ENCODE peak calls at places on chromosomes 4 and X, in ten cellular contexts. R, M, G, F, J, Y, Z, S, W and A are unnamed samples.

GRCh38 chr4:82432596-82432995 is 2.2 kb downstream of the ENOPH1 start:
- DNase-seq in J (no peak), F (no peak), W (no peak), G (no peak), Z (no peak), S (no peak), Y (no peak), R (no peak), M (no peak), A (no peak)

GRCh38 chr4:101790521-101791188 is at the start of gene BANK1:
- DNase-seq in S (peak; percentile 84), F (peak; percentile 19), J (peak; percentile 72), G (no peak), W (peak; percentile 1), R (peak; percentile 2), M (no peak), Y (peak; percentile 77), Z (peak; percentile 8), A (no peak)

GRCh38 chr4:69995526-69996016 is at the start of gene STATH:
- DNase-seq in J (no peak), Z (peak; percentile 71), M (no peak), R (no peak), S (no peak), W (no peak), Y (no peak), G (no peak), F (no peak), A (peak; percentile 28)

GRCh38 chrX:23394421-23394820 is 59.8 kb downstream of the PTCHD1 start:
- DNase-seq in G (no peak), M (no peak), R (no peak), W (no peak), S (no peak), J (no peak), Y (no peak), Z (no peak), F (no peak), A (peak; percentile 50)

GRCh38 chr4:182475539-182475938 is 232.3 kb downstream of the TENM3 start:
- DNase-seq in M (no peak), J (no peak), Y (no peak), R (no peak), S (no peak), W (no peak), G (no peak), F (no peak), Z (peak; percentile 8), A (no peak)

GRCh38 chrX:8845060-8845459 is 43.9 kb upstream of the FAM9A start:
- DNase-seq in G (peak; percentile 59), R (peak; percentile 80), J (no peak), Z (no peak), Y (no peak), W (no peak), S (no peak), F (no peak), M (no peak), A (peak; percentile 36)

GRCh38 chr4:96698891-96699290 is 859.0 kb downstream of the PDHA2 start:
- DNase-seq in Z (no peak), R (no peak), F (no peak), G (no peak), W (no peak), J (no peak), Y (no peak), M (no peak), S (no peak), A (no peak)

GRCh38 chr4:76342803-76343202 is 36.3 kb downstream of the STBD1 start:
- DNase-seq in R (no peak), Y (no peak), Z (no peak), J (no peak), W (no peak), S (no peak), F (no peak), G (no peak), M (no peak), A (no peak)

GRCh38 chr4:146432065-146432464 is 89.7 kb downstream of the SLC10A7 start:
- DNase-seq in M (no peak), G (no peak), Y (no peak), S (no peak), Z (no peak), J (no peak), F (no peak), R (no peak), W (no peak), A (no peak)

GRCh38 chrX:24173115-24173847 is 23.8 kb downstream of the ZFX start:
- DNase-seq in Z (no peak), F (no peak), S (no peak), R (no peak), W (no peak), G (no peak), M (no peak), Y (no peak), J (no peak), A (no peak)

GRCh38 chrX:36445576-36445975 is 526.0 kb downstream of the CFAP47 start:
- DNase-seq in F (no peak), G (no peak), W (no peak), Z (no peak), Y (no peak), S (no peak), R (no peak), M (no peak), J (no peak), A (no peak)

GRCh38 chr4:81214518-81215218 is 354 bp downstream of the PRKG2 start:
- DNase-seq in W (no peak), F (no peak), G (no peak), M (no peak), Y (peak; percentile 68), S (peak; percentile 85), Z (no peak), R (peak; percentile 25), J (no peak), A (no peak)

GRCh38 chr4:41160010-41160789 is 54.1 kb downstream of the APBB2 start:
- DNase-seq in Y (no peak), M (no peak), J (no peak), Z (peak; percentile 97), R (peak; percentile 96), W (no peak), S (no peak), G (no peak), F (peak; percentile 100), A (peak; percentile 99)

GRCh38 chrX:31508338-31508737 is 436.5 kb upstream of the FTHL17 start:
- DNase-seq in R (peak; percentile 60), Y (no peak), S (no peak), F (peak; percentile 16), M (no peak), Z (no peak), G (no peak), J (no peak), W (no peak), A (peak; percentile 27)

GRCh38 chr4:109218288-109218687 is 84.2 kb downstream of the COL25A1 start:
- DNase-seq in J (no peak), R (no peak), F (no peak), S (no peak), W (no peak), M (no peak), G (no peak), Y (no peak), Z (no peak), A (no peak)

GRCh38 chr4:16646459-16646858 is 252.0 kb downstream of the LDB2 start:
- DNase-seq in M (no peak), S (no peak), Z (no peak), Y (no peak), R (no peak), G (no peak), W (no peak), J (no peak), F (no peak), A (no peak)

GRCh38 chr4:110096406-110096805 is 102.0 kb downstream of the ELOVL6 start:
- DNase-seq in W (no peak), J (no peak), S (no peak), Y (no peak), Z (no peak), G (no peak), R (no peak), M (no peak), F (no peak), A (no peak)

GRCh38 chrX:85922821-85923220 is 124.5 kb downstream of the CHM start:
- DNase-seq in S (no peak), W (no peak), F (peak; percentile 29), R (peak; percentile 91), J (no peak), M (no peak), Z (peak; percentile 76), G (no peak), Y (no peak), A (peak; percentile 56)

GRCh38 chr4:27048350-27049100 is 187.9 kb downstream of the STIM2 start:
- DNase-seq in F (peak; percentile 26), S (peak; percentile 2), Y (no peak), Z (peak; percentile 31), J (no peak), G (no peak), M (no peak), W (no peak), R (peak; percentile 27), A (peak; percentile 43)

GRCh38 chrX:102917801-102918200 is 19.3 kb upstream of the RAB40AL start:
- DNase-seq in Y (no peak), W (no peak), G (no peak), J (no peak), F (no peak), S (no peak), Z (no peak), R (no peak), M (no peak), A (no peak)

GRCh38 chrX:11499076-11500044 is 166.4 kb downstream of the ARHGAP6 start:
- DNase-seq in S (no peak), F (peak; percentile 26), W (no peak), J (no peak), R (peak; percentile 78), M (no peak), Y (no peak), Z (no peak), G (peak; percentile 6), A (peak; percentile 6)

GRCh38 chrX:38081926-38082708 is 75.8 kb downstream of the SYTL5 start:
- DNase-seq in F (no peak), Z (peak; percentile 35), M (no peak), W (no peak), G (no peak), R (no peak), J (no peak), Y (no peak), S (no peak), A (no peak)

GRCh38 chrX:19097553-19097952 is 24.7 kb downstream of the ADGRG2 start:
- DNase-seq in M (no peak), F (no peak), J (no peak), Z (no peak), S (no peak), G (no peak), W (no peak), R (no peak), Y (no peak), A (no peak)

GRCh38 chrX:100695302-100695701 is 36.6 kb downstream of the SYTL4 start:
- DNase-seq in F (no peak), S (no peak), R (no peak), Y (no peak), Z (peak; percentile 59), M (no peak), J (no peak), W (no peak), G (no peak), A (peak; percentile 1)

GRCh38 chr4:2350982-2351381 is 67.5 kb downstream of the ZFYVE28 start:
- DNase-seq in J (peak; percentile 25), W (no peak), R (no peak), F (no peak), Y (peak; percentile 26), M (no peak), S (peak; percentile 26), G (no peak), Z (no peak), A (no peak)

GRCh38 chr4:152265149-152265621 is 270.7 kb downstream of the FBXW7 start:
- DNase-seq in R (peak; percentile 92), Y (no peak), S (no peak), Z (peak; percentile 99), G (no peak), J (no peak), F (peak; percentile 93), M (no peak), W (no peak), A (peak; percentile 82)

GRCh38 chr4:147780137-147780777 is 48.4 kb downstream of the ARHGAP10 start:
- DNase-seq in M (no peak), F (no peak), S (no peak), R (no peak), Z (no peak), W (no peak), J (no peak), Y (no peak), G (no peak), A (no peak)

GRCh38 chrX:122565952-122566351 is 618.1 kb upstream of the GRIA3 start:
- DNase-seq in Y (no peak), G (peak; percentile 94), F (peak; percentile 7), J (no peak), S (no peak), R (peak; percentile 90), M (no peak), Z (peak; percentile 91), W (no peak), A (peak; percentile 46)